ENCODE peak calls at places on chromosomes 4 and X, in nine cellular contexts. L is A549, I is esophagus muscularis mucosa, A is uterus, M is testis, U is stomach, V is suprapubic skin, D is Peyer's patch, N is HepG2. S is an unnamed sample.
A peak's percentile ranks its signal among the peaks of the same experiment; 100 is the strongest.

GRCh38 chr4:100517864-100518341 is at the start of gene EMCN:
- DNase-seq in V (no peak), U (no peak), L (no peak), D (no peak), M (no peak), A (peak; percentile 19), N (no peak), I (no peak), S (no peak)

GRCh38 chrX:115318139-115318538 is 28.6 kb downstream of the LUZP4 start:
- DNase-seq in U (no peak), M (no peak), D (no peak), N (no peak), V (no peak), L (no peak), A (no peak), I (no peak), S (no peak)

GRCh38 chr4:15244354-15244753 is 183.5 kb upstream of the C1QTNF7 start:
- DNase-seq in N (no peak), D (no peak), I (no peak), M (no peak), U (no peak), V (no peak), L (no peak), A (no peak), S (no peak)

GRCh38 chr4:175308236-175308635 is 390.1 kb downstream of the ADAM29 start:
- DNase-seq in D (no peak), M (no peak), A (no peak), N (no peak), V (no peak), I (no peak), L (no peak), U (no peak), S (no peak)

GRCh38 chr4:67122029-67122428 is 423.3 kb downstream of the CENPC start:
- DNase-seq in N (peak; percentile 13), L (peak; percentile 14), D (no peak), V (no peak), M (no peak), A (no peak), I (no peak), U (no peak), S (no peak)

GRCh38 chr4:184955636-184956035 is 62.7 kb upstream of the HELT start:
- DNase-seq in U (no peak), D (no peak), V (no peak), A (no peak), I (peak; percentile 62), N (no peak), M (no peak), L (no peak), S (no peak)

GRCh38 chrX:129540068-129540653 is at the start of gene OCRL:
- DNase-seq in D (peak; percentile 77), A (peak; percentile 51), U (peak; percentile 68), N (peak; percentile 51), M (peak; percentile 75), L (peak; percentile 72), I (peak; percentile 92), V (peak; percentile 78), S (peak; percentile 85)

GRCh38 chrX:72169008-72169728 is 12.4 kb upstream of the PIN4 start:
- DNase-seq in M (no peak), N (no peak), A (no peak), L (no peak), I (no peak), D (peak; percentile 47), V (no peak), U (no peak), S (no peak)

GRCh38 chr4:109994415-109994827 is 81.7 kb downstream of the EGF start:
- DNase-seq in A (no peak), U (no peak), D (no peak), N (no peak), M (no peak), L (no peak), I (no peak), V (no peak), S (no peak)

GRCh38 chrX:112753116-112753515 is 73.4 kb upstream of the LHFPL1 start:
- DNase-seq in D (no peak), U (no peak), M (no peak), I (no peak), V (no peak), L (no peak), N (no peak), A (no peak), S (no peak)

GRCh38 chr4:891747-892146 is 40.4 kb downstream of the GAK start:
- DNase-seq in U (no peak), V (no peak), A (no peak), L (no peak), M (no peak), N (peak; percentile 10), D (no peak), I (no peak), S (no peak)

GRCh38 chr4:54227261-54228063 is 1.6 kb upstream of the PDGFRA start:
- DNase-seq in V (peak; percentile 71), N (no peak), M (peak; percentile 69), U (no peak), D (no peak), L (peak; percentile 44), A (no peak), I (no peak), S (peak; percentile 72)

GRCh38 chr4:80213117-80213815 is 16.0 kb downstream of the PRDM8 start:
- DNase-seq in A (no peak), L (no peak), N (no peak), M (no peak), D (no peak), U (no peak), I (no peak), V (no peak), S (no peak)

GRCh38 chr4:24775750-24776149 is 19.6 kb upstream of the SOD3 start:
- DNase-seq in A (no peak), V (no peak), L (no peak), U (no peak), D (no peak), I (peak; percentile 55), M (no peak), N (no peak), S (no peak)

GRCh38 chr4:1446502-1447153 is 40.4 kb upstream of the NKX1-1 start:
- DNase-seq in D (peak; percentile 19), A (no peak), U (no peak), L (no peak), N (no peak), V (no peak), M (peak; percentile 2), I (no peak), S (no peak)

GRCh38 chr4:57064811-57065711 is 45.1 kb downstream of the IGFBP7 start:
- DNase-seq in I (no peak), N (no peak), A (peak; percentile 70), U (peak; percentile 28), D (peak; percentile 61), L (peak; percentile 83), V (no peak), M (peak; percentile 78), S (peak; percentile 87)
- H3K4me1 ChIP-seq in I (peaks cover 83% of the 10 kb centered on the region), N (no peaks in the 10 kb centered on the region), A (no peaks in the 10 kb centered on the region), U (peaks cover 46% of the 10 kb centered on the region), D (no peaks in the 10 kb centered on the region), L (peaks cover 85% of the 10 kb centered on the region), V (peaks cover 22% of the 10 kb centered on the region), M (peaks cover 45% of the 10 kb centered on the region), S (peaks cover 66% of the 10 kb centered on the region)

GRCh38 chr4:17511950-17512795 is at the start of gene QDPR:
- DNase-seq in L (peak; percentile 69), D (peak; percentile 89), N (peak; percentile 67), A (peak; percentile 59), M (peak; percentile 70), V (peak; percentile 84), U (peak; percentile 86), I (no peak), S (peak; percentile 81)
- TF ChIP-seq POLR2A in L (peak; percentile 73), D (no peak), N (peak; percentile 73), A (no peak), M (no peak), V (no peak), U (no peak), I (no peak), S (no peak)

GRCh38 chrX:145405012-145405411 is 157.7 kb downstream of the SPANXN1 start:
- DNase-seq in A (no peak), V (no peak), M (peak; percentile 40), D (no peak), I (no peak), L (peak; percentile 24), U (no peak), N (peak; percentile 1), S (no peak)
- TF ChIP-seq CTCF in A (no peak), V (peak; percentile 12), M (no peak), D (no peak), I (peak; percentile 51), L (peak; percentile 35), U (peak; percentile 39), N (no peak), S (no peak)

GRCh38 chr4:102807345-102807744 is 20.0 kb downstream of the UBE2D3 start:
- DNase-seq in D (no peak), A (no peak), N (no peak), U (no peak), V (no peak), M (no peak), I (no peak), L (no peak), S (no peak)

GRCh38 chr4:102808009-102808408 is 19.3 kb downstream of the UBE2D3 start:
- DNase-seq in N (no peak), D (no peak), V (no peak), M (no peak), L (no peak), I (no peak), A (no peak), U (no peak), S (no peak)

GRCh38 chr4:102809190-102809589 is 18.2 kb downstream of the UBE2D3 start:
- DNase-seq in N (no peak), D (no peak), M (no peak), V (no peak), I (no peak), L (no peak), A (no peak), U (no peak), S (no peak)

GRCh38 chr4:102809691-102810090 is 17.7 kb downstream of the UBE2D3 start:
- DNase-seq in A (no peak), V (no peak), D (no peak), I (no peak), N (no peak), L (no peak), M (no peak), U (no peak), S (no peak)
- H3K4me1 ChIP-seq in A (peaks cover 5% of the 10 kb centered on the region), V (peaks cover 56% of the 10 kb centered on the region), D (no peaks in the 10 kb centered on the region), I (peaks cover 75% of the 10 kb centered on the region), N (peaks cover 21% of the 10 kb centered on the region), L (peaks cover 45% of the 10 kb centered on the region), M (peaks cover 23% of the 10 kb centered on the region), U (peaks cover 82% of the 10 kb centered on the region), S (peaks cover 52% of the 10 kb centered on the region)

GRCh38 chrX:46713672-46714487 is 45.0 kb downstream of the SLC9A7 start:
- DNase-seq in M (no peak), A (no peak), U (no peak), I (no peak), V (no peak), D (no peak), L (no peak), N (no peak), S (no peak)
- TF ChIP-seq POLR2A in M (no peak), A (no peak), U (no peak), I (no peak), V (no peak), D (no peak), L (no peak), N (no peak), S (no peak)

GRCh38 chrX:53456254-53456653 is 22.1 kb upstream of the HSD17B10 start:
- DNase-seq in U (no peak), V (no peak), A (no peak), D (no peak), N (no peak), L (peak; percentile 59), I (no peak), M (no peak), S (no peak)

GRCh38 chrX:53452812-53453211 is 18.6 kb upstream of the HSD17B10 start:
- DNase-seq in U (no peak), I (no peak), A (no peak), N (no peak), V (no peak), M (no peak), D (no peak), L (no peak), S (no peak)

GRCh38 chrX:53458082-53458481 is 23.9 kb upstream of the HSD17B10 start:
- DNase-seq in L (peak; percentile 29), V (no peak), N (no peak), U (no peak), A (no peak), D (no peak), M (no peak), I (no peak), S (no peak)
- TF ChIP-seq CTCF in L (peak; percentile 43), V (no peak), N (no peak), U (no peak), A (no peak), D (no peak), M (no peak), I (no peak), S (no peak)

S was measured in sigmoid colon.